ENCODE peak calls at places on chromosomes 13 and 19, in nine cellular contexts. Q is fibroblast of lung; H is CD8-positive, alpha-beta T cell; A is mammary epithelial cell; G is adrenal gland; Y is transverse colon; T is pancreas; L is K562; O is uterus. P is an unnamed sample. For H3K9me3, the result is how much of the 10 kb centered on the place peaks cover.

GRCh38 chr19:2822846-2823245 is 3.2 kb downstream of the ZNF554 start:
- DNase-seq in H (no peak), Q (no peak), O (no peak), G (no peak), A (no peak), T (no peak), Y (no peak), L (no peak), P (no peak)

GRCh38 chr13:32031025-32031814 is at the start of gene FRY:
- DNase-seq in A (peak), H (peak), Q (peak), O (peak), Y (peak), L (no peak), T (peak), G (peak), P (peak)

GRCh38 chr13:27401210-27401609 is 23.2 kb upstream of the GTF3A start:
- DNase-seq in A (no peak), G (peak), T (no peak), L (no peak), O (no peak), Q (no peak), H (no peak), Y (peak), P (peak)

GRCh38 chr19:50814883-50815282 is 8.7 kb downstream of the KLK1 start:
- DNase-seq in G (no peak), Y (no peak), Q (no peak), A (no peak), L (no peak), T (no peak), H (no peak), O (no peak), P (no peak)

GRCh38 chr13:46622013-46622917 is 69.3 kb downstream of the LRCH1 start:
- DNase-seq in T (no peak), L (no peak), G (no peak), O (no peak), H (no peak), A (no peak), Y (no peak), Q (no peak), P (no peak)

GRCh38 chr19:23991170-23991569 is 76.5 kb downstream of the ZNF726 start:
- DNase-seq in H (peak), G (peak), Q (no peak), T (peak), A (peak), O (no peak), L (peak), Y (no peak), P (no peak)

GRCh38 chr13:94966380-94966779 is 254.0 kb upstream of the SOX21 start:
- DNase-seq in Q (no peak), Y (no peak), A (no peak), H (no peak), T (no peak), L (no peak), G (no peak), O (no peak), P (no peak)

GRCh38 chr19:43480574-43480973 is 15.2 kb upstream of the LYPD3 start:
- DNase-seq in O (no peak), A (no peak), Y (no peak), G (no peak), Q (no peak), H (no peak), L (no peak), T (no peak), P (no peak)

GRCh38 chr13:48009298-48009697 is 8.2 kb upstream of the SUCLA2 start:
- DNase-seq in Y (peak), Q (peak), H (no peak), A (peak), O (no peak), T (no peak), G (no peak), L (no peak), P (no peak)

GRCh38 chr19:37654525-37654832 is 786 bp downstream of the ZFP30 start:
- DNase-seq in Q (peak), G (no peak), Y (no peak), H (no peak), T (no peak), L (no peak), A (peak), O (no peak), P (no peak)

GRCh38 chr13:41145136-41145908 is 12.7 kb upstream of the KBTBD6 start:
- DNase-seq in Q (peak), Y (no peak), O (no peak), A (peak), L (no peak), H (no peak), T (no peak), G (no peak), P (no peak)

GRCh38 chr19:31821346-31821745 is 472.1 kb upstream of the TSHZ3 start:
- DNase-seq in O (no peak), Y (no peak), G (no peak), T (no peak), H (no peak), A (no peak), L (no peak), Q (no peak), P (no peak)

GRCh38 chr13:79637086-79637763 is 156.3 kb downstream of the NDFIP2 start:
- DNase-seq in A (no peak), G (peak), Q (peak), Y (no peak), L (no peak), H (no peak), T (peak), O (peak), P (peak)

GRCh38 chr19:14383898-14384669 is 2.8 kb downstream of the ADGRE5 start:
- DNase-seq in T (peak), Q (peak), A (peak), Y (peak), L (peak), H (peak), O (peak), G (peak), P (no peak)

GRCh38 chr13:38147050-38147449 is 202.6 kb upstream of the UFM1 start:
- DNase-seq in Y (no peak), O (no peak), H (no peak), Q (no peak), L (peak), G (no peak), A (no peak), T (no peak), P (no peak)

GRCh38 chr13:91406619-91407018 is 8.2 kb downstream of the GPC5 start:
- DNase-seq in O (no peak), A (peak), Q (peak), G (peak), Y (no peak), T (no peak), L (peak), H (peak), P (no peak)

GRCh38 chr13:43391021-43391420 is 367.6 kb downstream of the DNAJC15 start:
- DNase-seq in L (no peak), O (no peak), Q (no peak), H (no peak), Y (no peak), T (no peak), A (no peak), G (no peak), P (no peak)

GRCh38 chr13:113742445-113743120 is 16.4 kb upstream of the TMEM255B start:
- DNase-seq in G (no peak), Y (no peak), L (no peak), Q (no peak), A (no peak), T (no peak), O (no peak), H (peak), P (no peak)

GRCh38 chr13:104553156-104553555 is 1486.9 kb upstream of the SLC10A2 start:
- DNase-seq in G (no peak), H (no peak), Q (peak), T (no peak), Y (no peak), A (no peak), O (no peak), L (no peak), P (no peak)

GRCh38 chr19:21474671-21475181 is 30.7 kb upstream of the ZNF429 start:
- DNase-seq in H (peak), Y (peak), T (peak), L (no peak), Q (peak), O (peak), A (peak), G (peak), P (peak)

GRCh38 chr13:99650410-99650809 is 149.1 kb downstream of the TM9SF2 start:
- DNase-seq in Y (no peak), Q (no peak), H (no peak), L (no peak), T (no peak), A (no peak), G (no peak), O (no peak), P (no peak)

GRCh38 chr13:31722684-31723083 is 16.6 kb upstream of the RXFP2 start:
- DNase-seq in T (no peak), Y (no peak), A (no peak), Q (peak), G (no peak), H (no peak), L (no peak), O (no peak), P (no peak)

GRCh38 chr19:4524808-4525562 is 6.7 kb upstream of the PLIN4 start:
- DNase-seq in A (peak), Q (peak), O (peak), Y (peak), T (no peak), L (peak), G (peak), H (peak), P (peak)

GRCh38 chr13:40236566-40237168 is 429.8 kb downstream of the FOXO1 start:
- DNase-seq in Y (no peak), A (no peak), H (no peak), G (no peak), O (peak), T (no peak), L (no peak), Q (peak), P (peak)

GRCh38 chr13:51935326-51936171 is 73.8 kb downstream of the CCDC70 start:
- DNase-seq in A (peak), Y (peak), L (peak), H (no peak), T (no peak), Q (no peak), G (no peak), O (no peak), P (no peak)

DNA sequence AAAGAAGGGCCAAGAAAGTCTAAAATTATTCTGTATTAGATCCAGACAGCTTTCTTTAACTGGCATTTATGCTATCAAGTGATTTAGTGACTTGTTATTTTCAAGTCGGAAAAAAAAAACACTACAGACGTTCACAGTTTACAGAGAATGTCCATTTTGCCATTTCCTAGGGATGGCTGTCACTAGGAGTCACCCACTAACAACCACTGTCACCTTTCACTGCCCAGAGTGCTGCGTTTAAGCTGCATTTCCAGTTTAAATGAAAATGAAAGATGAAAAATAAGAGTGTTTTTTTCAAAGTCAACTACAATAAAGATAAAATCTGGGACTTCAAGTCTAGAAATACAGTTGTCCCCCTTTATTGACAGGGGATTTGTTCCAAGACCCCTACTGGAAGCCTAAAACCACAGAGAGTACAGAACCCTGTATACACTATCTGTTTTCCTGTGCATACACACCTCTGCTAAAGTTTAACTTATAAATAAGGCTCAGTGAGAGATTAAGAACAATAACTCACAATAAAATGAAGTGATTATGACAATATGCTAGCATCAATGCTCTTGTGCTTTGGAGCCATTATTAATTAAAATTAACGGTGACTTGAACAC is 112.5 kb downstream of the SACS start:
- DNase-seq in G (no peak), Q (no peak), H (no peak), L (no peak), Y (no peak), T (no peak), O (no peak), A (no peak), P (no peak)
- H3K4me3 ChIP-seq in G (no peak), Q (peak), H (no peak), L (no peak), Y (no peak), T (no peak), O (no peak), A (no peak), P (peak)

DNA sequence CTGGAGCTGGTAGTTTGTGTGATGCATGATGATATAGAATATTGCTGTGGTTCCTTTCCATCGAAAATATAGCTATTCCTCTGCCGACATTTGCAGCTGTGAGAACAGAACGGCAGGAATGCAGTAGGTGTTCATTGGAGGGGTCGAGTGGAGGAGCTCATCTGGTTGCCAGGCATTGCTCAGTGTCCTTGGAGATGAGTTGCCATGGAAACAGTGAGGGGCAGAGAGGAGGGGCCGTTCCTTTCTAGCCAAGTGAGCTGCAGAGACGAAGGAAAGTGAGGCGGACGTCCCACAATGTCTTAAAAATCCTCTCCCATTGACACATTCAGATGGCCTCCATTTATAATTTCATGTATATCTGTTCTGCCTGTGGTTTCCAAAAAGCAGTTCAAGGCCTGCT is 41.1 kb upstream of the ZNF835 start:
- DNase-seq in G (peak), H (no peak), L (no peak), Q (no peak), T (no peak), O (no peak), A (no peak), Y (no peak), P (no peak)
- H3K9me3 ChIP-seq in G (under half), H (under half), L (under half), Q (under half), T (under half), O (under half), A (under half), Y (under half), P (under half)

GRCh38 chr13:85819513-85819912 is 20.3 kb upstream of the SLITRK6 start:
- DNase-seq in Q (no peak), T (no peak), H (no peak), O (no peak), L (no peak), A (no peak), G (no peak), Y (no peak), P (no peak)

GRCh38 chr13:85812282-85812681 is 13.1 kb upstream of the SLITRK6 start:
- DNase-seq in O (no peak), Y (no peak), G (no peak), Q (no peak), T (no peak), H (no peak), A (no peak), L (no peak), P (no peak)

DNA sequence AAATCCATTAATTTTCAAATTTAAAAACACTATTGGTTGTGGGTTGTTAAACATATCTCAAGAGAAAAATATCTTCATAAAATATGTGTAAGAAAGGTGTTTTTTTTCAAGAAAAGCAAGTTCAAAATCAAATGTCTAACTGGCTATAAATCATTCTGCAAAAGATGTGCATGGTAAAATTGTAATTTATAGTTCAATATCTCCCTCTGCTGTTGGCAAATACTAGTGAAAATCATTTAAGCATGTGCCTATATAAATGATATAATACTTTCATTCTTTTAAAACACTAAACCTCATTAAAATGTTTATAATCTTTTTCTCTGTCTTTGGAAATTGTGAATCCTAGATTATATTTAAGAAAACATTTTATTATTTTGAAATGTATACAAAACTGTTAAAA is 17.2 kb upstream of the SLITRK6 start:
- DNase-seq in Q (peak), T (no peak), A (no peak), O (no peak), L (no peak), H (no peak), G (no peak), Y (no peak), P (no peak)
- TF ChIP-seq CTCF in Q (peak), T (no peak), A (peak), O (no peak), L (no peak), H (no peak), G (no peak), Y (no peak), P (no peak)

GRCh38 chr19:33394006-33394722 is 20.7 kb downstream of the CEBPG start:
- DNase-seq in L (no peak), G (peak), O (peak), A (peak), T (no peak), Q (peak), H (no peak), Y (no peak), P (peak)
- H3K4me3 ChIP-seq in L (no peak), G (no peak), O (no peak), A (no peak), T (no peak), Q (no peak), H (no peak), Y (no peak), P (peak)

GRCh38 chr19:11950312-11950711 is 14.5 kb upstream of the ZNF763 start:
- DNase-seq in A (no peak), Y (no peak), Q (no peak), O (no peak), L (no peak), G (no peak), T (no peak), H (no peak), P (no peak)
- H3K9me3 ChIP-seq in A (half or more), Y (half or more), Q (under half), O (half or more), L (half or more), G (half or more), T (under half), H (under half), P (half or more)

GRCh38 chr13:110715395-110716234 is 2.1 kb downstream of the ING1 start:
- DNase-seq in T (peak), G (peak), L (peak), A (peak), Y (peak), O (peak), H (peak), Q (peak), P (peak)
- TF ChIP-seq CTCF in T (no peak), G (peak), L (peak), A (no peak), Y (peak), O (peak), H (no peak), Q (peak), P (peak)

GRCh38 chr19:8576273-8576993 is 809 bp downstream of the MYO1F start:
- DNase-seq in L (no peak), Y (peak), T (no peak), Q (no peak), O (no peak), A (no peak), H (peak), G (peak), P (no peak)
- H3K4me3 ChIP-seq in L (no peak), Y (no peak), T (no peak), Q (no peak), O (no peak), A (no peak), H (peak), G (no peak), P (peak)